ENCODE peak calls at places on chromosomes 2 and 18, in four cellular contexts. V is heart right ventricle, T is K562, M is transverse colon. O is an unnamed sample.

GRCh38 chr2:26540977-26541376 is 63.1 kb upstream of the OTOF start:
- DNase-seq in V (no peak), T (no peak), M (no peak), O (no peak)

GRCh38 chr18:45291616-45292612 is 323.4 kb upstream of the SLC14A2 start:
- DNase-seq in V (no peak), T (peak), M (no peak), O (no peak)

GRCh38 chr2:64792995-64793639 is 139.4 kb upstream of the SERTAD2 start:
- DNase-seq in V (no peak), T (no peak), M (no peak), O (no peak)

GRCh38 chr2:72993147-72993546 is 75.8 kb downstream of the EMX1 start:
- DNase-seq in V (no peak), T (peak), M (no peak), O (peak)

GRCh38 chr2:102142829-102143449 is 393 bp downstream of the IL1R1 start:
- DNase-seq in V (peak), T (peak), M (no peak), O (no peak)

GRCh38 chr2:203706403-203706802 is at the start of gene CD28:
- DNase-seq in V (peak), T (no peak), M (peak), O (no peak)

GRCh38 chr2:88452980-88453582 is 588 bp upstream of the FOXI3 start:
- DNase-seq in V (no peak), T (no peak), M (no peak), O (no peak)

GRCh38 chr18:6249788-6250187 is 164.9 kb downstream of the L3MBTL4 start:
- DNase-seq in V (no peak), T (no peak), M (no peak), O (no peak)

GRCh38 chr2:227461878-227462462 is 10.0 kb upstream of the AGFG1 start:
- DNase-seq in V (no peak), T (no peak), M (no peak), O (no peak)

GRCh38 chr2:118315606-118316005 is 227.3 kb downstream of the INSIG2 start:
- DNase-seq in V (no peak), T (no peak), M (no peak), O (no peak)

GRCh38 chr18:22703883-22704626 is 229.1 kb upstream of the RBBP8 start:
- DNase-seq in V (peak), T (peak), M (no peak), O (peak)

GRCh38 chr2:219335373-219335786 is 2.8 kb upstream of the RESP18 start:
- DNase-seq in V (no peak), T (no peak), M (no peak), O (no peak)

GRCh38 chr2:241734208-241734466 is 293 bp upstream of the D2HGDH start:
- DNase-seq in V (no peak), T (no peak), M (no peak), O (no peak)

GRCh38 chr18:659597-659996 is 2.1 kb downstream of the TYMS start:
- DNase-seq in V (no peak), T (no peak), M (no peak), O (no peak)

GRCh38 chr2:37439131-37439642 is 94.8 kb downstream of the QPCT start:
- DNase-seq in V (no peak), T (no peak), M (no peak), O (no peak)

GRCh38 chr2:121521359-121521758 is 9.3 kb upstream of the RNU4ATAC start:
- DNase-seq in V (no peak), T (no peak), M (no peak), O (no peak)

GRCh38 chr18:28284132-28284531 is 107.2 kb upstream of the CDH2 start:
- DNase-seq in V (no peak), T (no peak), M (no peak), O (no peak)

GRCh38 chr2:156110890-156111289 is 221.6 kb downstream of the NR4A2 start:
- DNase-seq in V (no peak), T (peak), M (peak), O (no peak)

GRCh38 chr18:32422978-32423740 is 47.5 kb downstream of the GAREM1 start:
- DNase-seq in V (no peak), T (no peak), M (no peak), O (no peak)

GRCh38 chr18:30971338-30971956 is 71.1 kb downstream of the DSC3 start:
- DNase-seq in V (no peak), T (peak), M (no peak), O (no peak)

GRCh38 chr2:67625671-67626070 is 228.5 kb downstream of the ETAA1 start:
- DNase-seq in V (no peak), T (no peak), M (no peak), O (no peak)

GRCh38 chr2:188291142-188291616 is 495 bp upstream of the GULP1 start:
- DNase-seq in V (no peak), T (peak), M (peak), O (no peak)

GRCh38 chr2:157304811-157305712 is 20.6 kb downstream of the ERMN start:
- DNase-seq in V (no peak), T (no peak), M (no peak), O (no peak)

GRCh38 chr2:45134014-45134413 is 124.8 kb upstream of the SIX2 start:
- DNase-seq in V (no peak), T (no peak), M (no peak), O (peak)

GRCh38 chr2:156322681-156323211 is 9.8 kb downstream of the NR4A2 start:
- DNase-seq in V (no peak), T (no peak), M (no peak), O (no peak)

GRCh38 chr2:30956995-30957394 is 149.7 kb upstream of the CAPN13 start:
- DNase-seq in V (no peak), T (no peak), M (peak), O (no peak)

GRCh38 chr2:235638541-235639192 is 144.8 kb downstream of the AGAP1 start:
- DNase-seq in V (no peak), T (no peak), M (no peak), O (no peak)

GRCh38 chr18:68429809-68430208 is 285.1 kb downstream of the TMX3 start:
- DNase-seq in V (no peak), T (no peak), M (no peak), O (no peak)

GRCh38 chr2:72135921-72136320 is 11.7 kb downstream of the CYP26B1 start:
- DNase-seq in V (no peak), T (no peak), M (no peak), O (no peak)

GRCh38 chr2:7190587-7191320 is 273.5 kb downstream of the RNF144A start:
- DNase-seq in V (no peak), T (no peak), M (no peak), O (no peak)

GRCh38 chr2:205574041-205574440 is 108.3 kb upstream of the NRP2 start:
- DNase-seq in V (no peak), T (no peak), M (no peak), O (no peak)

GRCh38 chr18:2898131-2898640 is 51.4 kb downstream of the EMILIN2 start:
- DNase-seq in V (no peak), T (peak), M (no peak), O (no peak)

GRCh38 chr2:974454-974853 is 23.8 kb downstream of the SNTG2 start:
- DNase-seq in V (peak), T (no peak), M (no peak), O (no peak)

GRCh38 chr2:151359768-151360167 is 2.4 kb downstream of the TNFAIP6 start:
- DNase-seq in V (no peak), T (no peak), M (no peak), O (no peak)

GRCh38 chr2:134134313-134134706 is 119.6 kb upstream of the MGAT5 start:
- DNase-seq in V (no peak), T (no peak), M (no peak), O (no peak)

GRCh38 chr2:204364860-204365530 is 180.3 kb upstream of the PARD3B start:
- DNase-seq in V (no peak), T (no peak), M (no peak), O (no peak)

GRCh38 chr18:54220406-54220805 is 4.1 kb downstream of the MBD2 start:
- DNase-seq in V (no peak), T (no peak), M (no peak), O (no peak)

GRCh38 chr18:46556590-46557206 is 100.3 kb downstream of the LOXHD1 start:
- DNase-seq in V (no peak), T (no peak), M (no peak), O (no peak)

GRCh38 chr18:46555213-46555612 is 101.8 kb downstream of the LOXHD1 start:
- DNase-seq in V (no peak), T (no peak), M (no peak), O (no peak)

GRCh38 chr18:46554406-46554805 is 102.6 kb downstream of the LOXHD1 start:
- DNase-seq in V (no peak), T (no peak), M (no peak), O (no peak)

GRCh38 chr18:46559296-46559695 is 97.7 kb downstream of the LOXHD1 start:
- DNase-seq in V (no peak), T (no peak), M (no peak), O (no peak)

GRCh38 chr18:46555724-46556123 is 101.3 kb downstream of the LOXHD1 start:
- DNase-seq in V (peak), T (peak), M (no peak), O (peak)
- H3K27ac ChIP-seq in V (no peak), T (no peak), M (no peak), O (no peak)

DNA sequence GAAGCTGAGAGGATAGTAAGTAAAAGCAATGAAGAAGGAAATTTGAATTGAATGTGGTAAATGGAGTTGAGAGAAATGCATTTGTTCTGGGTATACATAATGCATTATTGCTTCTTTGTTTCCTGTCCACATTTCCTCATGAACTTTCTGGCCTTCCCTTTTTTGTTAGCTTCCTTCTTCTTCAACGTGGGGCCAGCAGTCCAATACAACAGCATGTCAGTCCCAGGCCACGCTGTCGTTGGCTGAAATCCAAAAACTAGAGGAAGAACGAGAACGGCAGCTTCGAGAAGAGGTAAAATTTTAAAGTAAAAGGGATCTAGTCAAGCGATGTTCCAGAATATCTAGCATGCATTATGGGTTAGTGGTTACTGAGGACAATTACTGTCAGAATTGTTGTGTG is 30.4 kb upstream of the SNORC start:
- DNase-seq in V (peak), T (peak), M (peak), O (no peak)
- H3K27ac ChIP-seq in V (no peak), T (no peak), M (peak), O (no peak)

GRCh38 chr2:28510184-28510583 is 14.3 kb downstream of the PLB1 start:
- DNase-seq in V (peak), T (no peak), M (no peak), O (no peak)

GRCh38 chr2:28512607-28512965 is 16.7 kb downstream of the PLB1 start:
- DNase-seq in V (no peak), T (no peak), M (no peak), O (no peak)

GRCh38 chr2:28509361-28509760 is 13.5 kb downstream of the PLB1 start:
- DNase-seq in V (no peak), T (no peak), M (no peak), O (no peak)

GRCh38 chr2:28513097-28513496 is 17.2 kb downstream of the PLB1 start:
- DNase-seq in V (no peak), T (no peak), M (no peak), O (no peak)

DNA sequence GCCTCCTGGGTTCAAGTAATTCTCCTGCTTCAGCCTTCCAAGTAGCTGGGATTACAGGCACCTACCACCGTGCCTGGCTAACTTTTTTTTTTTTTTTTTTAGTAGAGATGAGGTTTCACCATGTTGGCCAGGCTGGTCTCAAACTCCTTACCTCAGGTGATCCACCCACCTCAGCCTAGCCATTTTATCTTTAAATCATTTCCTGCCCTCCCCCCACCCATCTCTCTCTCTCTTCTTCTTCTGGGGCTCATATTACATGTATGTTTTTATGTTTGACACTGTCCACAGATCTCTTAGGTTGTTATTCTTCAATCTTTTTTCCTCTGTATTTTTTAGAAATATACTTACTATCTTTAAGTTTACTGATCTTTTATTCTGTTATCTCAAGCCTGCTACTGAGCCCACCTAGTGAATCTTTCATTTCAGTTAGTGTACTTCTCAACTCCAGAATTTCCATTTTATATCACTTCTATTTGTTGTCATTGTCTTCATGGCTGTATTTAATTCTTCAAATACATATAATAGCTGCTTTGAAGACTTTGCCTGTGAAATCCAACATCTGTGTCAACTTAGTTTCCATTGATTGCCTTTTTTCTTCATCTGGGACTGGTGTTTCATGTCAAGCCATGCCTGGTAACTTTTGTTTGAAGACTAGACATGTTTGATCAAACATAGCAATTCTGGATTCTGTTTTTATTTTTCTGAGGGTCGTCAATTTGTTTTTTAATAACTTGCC is 16.2 kb downstream of the PLB1 start:
- DNase-seq in V (no peak), T (no peak), M (no peak), O (no peak)
- H3K27ac ChIP-seq in V (no peak), T (no peak), M (no peak), O (no peak)

GRCh38 chr18:7333163-7333562 is 102.3 kb downstream of the LRRC30 start:
- DNase-seq in V (no peak), T (no peak), M (no peak), O (no peak)
- H3K27ac ChIP-seq in V (no peak), T (no peak), M (no peak), O (no peak)

GRCh38 chr2:112782234-112782799 is 2.0 kb downstream of the IL1A start:
- DNase-seq in V (no peak), T (no peak), M (no peak), O (no peak)
- H3K27ac ChIP-seq in V (no peak), T (no peak), M (no peak), O (no peak)

DNA sequence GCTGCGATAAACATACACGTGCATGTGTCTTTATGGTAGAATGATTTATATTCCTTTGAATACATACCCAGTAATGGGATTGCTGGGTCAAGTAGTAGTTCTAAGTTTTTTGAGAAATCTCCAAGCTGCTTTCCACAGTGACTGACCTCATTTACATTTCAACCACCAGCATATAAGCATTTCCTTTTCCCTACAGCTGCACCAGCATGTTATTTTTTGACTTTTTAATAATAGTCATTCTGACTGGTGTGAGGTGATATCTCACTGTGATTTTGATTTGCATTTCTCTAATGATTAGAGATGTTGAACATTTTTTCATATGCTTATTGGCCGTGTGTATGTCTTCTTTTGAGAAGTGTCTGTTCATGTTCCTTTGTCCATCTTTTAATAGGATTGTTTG is 22.8 kb downstream of the GALNT1 start:
- DNase-seq in V (no peak), T (no peak), M (no peak), O (no peak)
- H3K27ac ChIP-seq in V (no peak), T (no peak), M (no peak), O (no peak)

GRCh38 chr2:240423788-240424191 is 11.7 kb upstream of the GPC1 start:
- DNase-seq in V (no peak), T (no peak), M (no peak), O (no peak)
- H3K27ac ChIP-seq in V (no peak), T (no peak), M (no peak), O (no peak)

GRCh38 chr2:23594079-23594494 is 209.1 kb downstream of the KLHL29 start:
- DNase-seq in V (no peak), T (no peak), M (peak), O (no peak)
- H3K27ac ChIP-seq in V (peak), T (no peak), M (peak), O (no peak)